ENCODE peak calls at places on chromosomes 13 and 19, in eight cellular contexts. D is heart right ventricle; Q is lower leg skin; M is esophagus muscularis mucosa; P is neuronal stem cell; S is naive thymus-derived CD4-positive, alpha-beta T cell; Z is ELF-1; B is dorsolateral prefrontal cortex. A is an unnamed sample.

GRCh38 chr19:51253088-51253806 is 2.4 kb downstream of the SIGLECL1 start:
- DNase-seq in D (no peak), Q (no peak), M (no peak), P (no peak), S (no peak), Z (no peak), B (no peak), A (no peak)

GRCh38 chr19:29320611-29321010 is 107.7 kb upstream of the UQCRFS1 start:
- DNase-seq in D (no peak), Q (no peak), M (no peak), P (no peak), S (no peak), Z (no peak), B (no peak), A (no peak)

GRCh38 chr13:79018166-79018565 is 359.2 kb upstream of the OBI1 start:
- DNase-seq in D (no peak), Q (no peak), M (no peak), P (no peak), S (no peak), Z (no peak), B (no peak), A (no peak)

GRCh38 chr19:50749490-50749889 is 20.8 kb upstream of the GPR32 start:
- DNase-seq in D (no peak), Q (no peak), M (no peak), P (no peak), S (no peak), Z (no peak), B (no peak), A (no peak)

GRCh38 chr13:107141767-107142166 is 573.8 kb upstream of the ARGLU1 start:
- DNase-seq in D (no peak), Q (no peak), M (no peak), P (no peak), S (no peak), Z (no peak), B (no peak), A (no peak)

GRCh38 chr19:11347546-11347945 is 1.2 kb downstream of the CCDC159 start:
- DNase-seq in D (no peak), Q (no peak), M (no peak), P (no peak), S (no peak), Z (no peak), B (no peak), A (no peak)

GRCh38 chr19:24040621-24041020 is 46.4 kb upstream of the ZNF254 start:
- DNase-seq in D (no peak), Q (no peak), M (no peak), P (no peak), S (no peak), Z (no peak), B (no peak), A (no peak)

GRCh38 chr19:3378352-3379146 is 12.2 kb downstream of the NFIC start:
- DNase-seq in D (no peak), Q (no peak), M (no peak), P (no peak), S (no peak), Z (no peak), B (no peak), A (no peak)

GRCh38 chr13:44132710-44133109 is 240.9 kb upstream of the SERP2 start:
- DNase-seq in D (peak), Q (peak), M (no peak), P (no peak), S (no peak), Z (no peak), B (peak), A (no peak)

GRCh38 chr19:48842744-48843162 is 6.5 kb upstream of the HSD17B14 start:
- DNase-seq in D (no peak), Q (peak), M (no peak), P (peak), S (peak), Z (peak), B (no peak), A (no peak)

GRCh38 chr13:26445092-26445491 is 112.4 kb upstream of the WASF3 start:
- DNase-seq in D (no peak), Q (no peak), M (no peak), P (no peak), S (no peak), Z (no peak), B (no peak), A (no peak)

GRCh38 chr13:27919299-27919933 is 384 bp upstream of the PDX1 start:
- DNase-seq in D (no peak), Q (no peak), M (no peak), P (no peak), S (no peak), Z (no peak), B (no peak), A (no peak)

GRCh38 chr19:980133-980998 is 3.8 kb upstream of the WDR18 start:
- DNase-seq in D (peak), Q (no peak), M (no peak), P (peak), S (no peak), Z (peak), B (no peak), A (no peak)

GRCh38 chr19:45128109-45128508 is 32.7 kb downstream of the NKPD1 start:
- DNase-seq in D (no peak), Q (no peak), M (no peak), P (no peak), S (no peak), Z (no peak), B (no peak), A (no peak)

GRCh38 chr19:17209126-17210036 is 5.8 kb upstream of the USE1 start:
- DNase-seq in D (no peak), Q (no peak), M (no peak), P (peak), S (no peak), Z (peak), B (no peak), A (no peak)

GRCh38 chr13:99288069-99288468 is 19.1 kb downstream of the GPR183 start:
- DNase-seq in D (no peak), Q (no peak), M (no peak), P (no peak), S (no peak), Z (no peak), B (no peak), A (no peak)

GRCh38 chr19:982567-983170 is 1.5 kb upstream of the WDR18 start:
- DNase-seq in D (peak), Q (no peak), M (no peak), P (peak), S (peak), Z (peak), B (peak), A (peak)

GRCh38 chr19:38663957-38664502 is 16.6 kb downstream of the ACTN4 start:
- DNase-seq in D (peak), Q (no peak), M (no peak), P (no peak), S (no peak), Z (no peak), B (peak), A (peak)

A was measured in caudate nucleus.